ENCODE peak calls at places on chromosome 3, in ten cellular contexts. S is naive thymus-derived CD8-positive, alpha-beta T cell; G is AG04449; N is stimulated activated CD4-positive, alpha-beta T cell treated with anti-CD3 and anti-CD28 coated beads, Interleukin-15, amount 100 ng/mL, for 1 hour; V is ascending aorta; C is GM13976; J is GM04503; Q is activated T-helper 9 cell treated with anti-CD3 and anti-CD28 coated beads, Interleukin-2, amount 50 U/mL, for 16 hours; H is stimulated activated CD8-positive, alpha-beta memory T cell treated with anti-CD3 and anti-CD28 coated beads, Interleukin-15, amount 100 ng/mL, for 1 hour; U is naive B cell. M is an unnamed sample.

GRCh38 chr3:145798691-145799550 is 362.1 kb downstream of the PLOD2 start:
- DNase-seq in S (no peak), G (no peak), N (no peak), V (no peak), C (no peak), J (no peak), Q (no peak), H (no peak), U (no peak), M (no peak)

GRCh38 chr3:149415484-149415883 is 38.0 kb upstream of the TM4SF1 start:
- DNase-seq in S (no peak), G (no peak), N (no peak), V (no peak), C (no peak), J (no peak), Q (no peak), H (no peak), U (no peak), M (peak)

GRCh38 chr3:112755845-112756671 is 90.6 kb downstream of the CD200R1L start:
- DNase-seq in S (no peak), G (no peak), N (no peak), V (no peak), C (no peak), J (no peak), Q (no peak), H (no peak), U (no peak), M (no peak)

GRCh38 chr3:127565711-127566110 is 24.8 kb downstream of the TPRA1 start:
- DNase-seq in S (no peak), G (no peak), N (no peak), V (no peak), C (no peak), J (no peak), Q (no peak), H (no peak), U (no peak), M (no peak)

GRCh38 chr3:151345854-151346253 is 16.5 kb upstream of the P2RY13 start:
- DNase-seq in S (no peak), G (peak), N (no peak), V (no peak), C (no peak), J (peak), Q (no peak), H (no peak), U (no peak), M (no peak)

GRCh38 chr3:58217209-58217811 is 6.5 kb upstream of the DNASE1L3 start:
- DNase-seq in S (peak), G (no peak), N (peak), V (peak), C (peak), J (peak), Q (peak), H (no peak), U (peak), M (peak)

GRCh38 chr3:169390310-169390731 is 273.2 kb downstream of the MECOM start:
- DNase-seq in S (no peak), G (no peak), N (no peak), V (no peak), C (no peak), J (no peak), Q (no peak), H (no peak), U (no peak), M (peak)

GRCh38 chr3:36763111-36763849 is 1.1 kb downstream of the DCLK3 start:
- DNase-seq in S (no peak), G (no peak), N (no peak), V (no peak), C (no peak), J (no peak), Q (no peak), H (no peak), U (no peak), M (no peak)

GRCh38 chr3:110968076-110968475 is 103.5 kb upstream of the NECTIN3 start:
- DNase-seq in S (no peak), G (no peak), N (no peak), V (no peak), C (no peak), J (no peak), Q (no peak), H (no peak), U (no peak), M (no peak)

GRCh38 chr3:29373016-29373690 is 92.3 kb downstream of the RBMS3 start:
- DNase-seq in S (no peak), G (no peak), N (no peak), V (no peak), C (no peak), J (peak), Q (no peak), H (no peak), U (no peak), M (no peak)

GRCh38 chr3:156341831-156342416 is 213.0 kb downstream of the SSR3 start:
- DNase-seq in S (no peak), G (no peak), N (no peak), V (no peak), C (peak), J (no peak), Q (no peak), H (no peak), U (peak), M (no peak)

GRCh38 chr3:106086636-106087035 is 217.8 kb upstream of the CBLB start:
- DNase-seq in S (no peak), G (no peak), N (no peak), V (no peak), C (no peak), J (no peak), Q (no peak), H (no peak), U (no peak), M (no peak)

GRCh38 chr3:12518266-12519028 is 26.9 kb downstream of the MKRN2OS start:
- DNase-seq in S (no peak), G (no peak), N (no peak), V (no peak), C (no peak), J (no peak), Q (no peak), H (no peak), U (no peak), M (no peak)

GRCh38 chr3:124313621-124314020 is 321.7 kb upstream of the ROPN1 start:
- DNase-seq in S (no peak), G (no peak), N (no peak), V (no peak), C (no peak), J (no peak), Q (no peak), H (no peak), U (no peak), M (no peak)

GRCh38 chr3:43142472-43142871 is 36.6 kb upstream of the POMGNT2 start:
- DNase-seq in S (no peak), G (no peak), N (no peak), V (no peak), C (no peak), J (no peak), Q (no peak), H (no peak), U (no peak), M (no peak)

GRCh38 chr3:64123931-64124330 is 100.6 kb upstream of the PSMD6 start:
- DNase-seq in S (no peak), G (no peak), N (no peak), V (no peak), C (no peak), J (no peak), Q (no peak), H (no peak), U (no peak), M (no peak)

GRCh38 chr3:15064299-15064834 is 748 bp downstream of the MRPS25 start:
- DNase-seq in S (no peak), G (no peak), N (no peak), V (no peak), C (peak), J (no peak), Q (no peak), H (no peak), U (no peak), M (no peak)

GRCh38 chr3:172716476-172716875 is 5.6 kb upstream of the NCEH1 start:
- DNase-seq in S (no peak), G (no peak), N (no peak), V (peak), C (no peak), J (no peak), Q (no peak), H (no peak), U (no peak), M (no peak)

GRCh38 chr3:194781617-194782016 is 95.9 kb downstream of the FAM43A start:
- DNase-seq in S (no peak), G (no peak), N (no peak), V (no peak), C (no peak), J (no peak), Q (no peak), H (no peak), U (no peak), M (no peak)

GRCh38 chr3:146280859-146281258 is 30.0 kb upstream of the PLSCR4 start:
- DNase-seq in S (no peak), G (no peak), N (no peak), V (no peak), C (no peak), J (peak), Q (no peak), H (no peak), U (no peak), M (no peak)

GRCh38 chr3:1773679-1774078 is 325.0 kb upstream of the CNTN4 start:
- DNase-seq in S (no peak), G (no peak), N (no peak), V (no peak), C (no peak), J (no peak), Q (no peak), H (no peak), U (no peak), M (no peak)

GRCh38 chr3:40129981-40130380 is 179.5 kb upstream of the EIF1B start:
- DNase-seq in S (no peak), G (no peak), N (no peak), V (no peak), C (no peak), J (no peak), Q (no peak), H (no peak), U (no peak), M (no peak)

GRCh38 chr3:59555593-59556315 is 505.9 kb upstream of the CFAP20DC start:
- DNase-seq in S (no peak), G (no peak), N (no peak), V (no peak), C (no peak), J (no peak), Q (no peak), H (no peak), U (no peak), M (no peak)

GRCh38 chr3:150217691-150218090 is 190.4 kb upstream of the TSC22D2 start:
- DNase-seq in S (no peak), G (no peak), N (no peak), V (no peak), C (no peak), J (no peak), Q (no peak), H (no peak), U (no peak), M (no peak)

GRCh38 chr3:58434990-58435389 is 1.4 kb upstream of the PDHB start:
- DNase-seq in S (no peak), G (peak), N (no peak), V (peak), C (no peak), J (peak), Q (no peak), H (no peak), U (no peak), M (no peak)

GRCh38 chr3:99817047-99817436 is 620 bp upstream of the CMSS1 start:
- DNase-seq in S (no peak), G (no peak), N (no peak), V (no peak), C (no peak), J (no peak), Q (no peak), H (no peak), U (no peak), M (peak)

GRCh38 chr3:79517766-79518413 is 249.9 kb downstream of the ROBO1 start:
- DNase-seq in S (no peak), G (no peak), N (no peak), V (no peak), C (no peak), J (no peak), Q (no peak), H (no peak), U (no peak), M (peak)

GRCh38 chr3:61117045-61117898 is 134.0 kb downstream of the FHIT start:
- DNase-seq in S (no peak), G (no peak), N (no peak), V (no peak), C (no peak), J (no peak), Q (no peak), H (no peak), U (no peak), M (no peak)

M was measured in SW480.